ENCODE peak calls at places on chromosomes 11 and 22, in four cellular contexts. One of them, this sample, is unnamed.

GRCh38 chr11:120622189-120622912 is 110.8 kb downstream of the GRIK4 start:
- DNase-seq in HepG2: no peak
- DNase-seq in H1: no peak
- DNase-seq in GM12878: no peak
- DNase-seq in this sample: no peak

GRCh38 chr22:47586946-47587345 is 824.5 kb downstream of the TBC1D22A start:
- DNase-seq in GM12878: no peak
- DNase-seq in HepG2: no peak
- DNase-seq in H1: no peak
- DNase-seq in this sample: no peak

GRCh38 chr11:118398797-118399564 is 2.4 kb upstream of the ATP5MG start:
- DNase-seq in GM12878: no peak
- DNase-seq in HepG2: no peak
- DNase-seq in H1: no peak
- DNase-seq in this sample: no peak

GRCh38 chr11:72975778-72976520 is 161.7 kb downstream of the ATG16L2 start:
- DNase-seq in H1: no peak
- DNase-seq in HepG2: peak
- DNase-seq in GM12878: no peak
- DNase-seq in this sample: no peak

GRCh38 chr22:47600281-47600680 is 837.8 kb downstream of the TBC1D22A start:
- DNase-seq in GM12878: no peak
- DNase-seq in H1: no peak
- DNase-seq in HepG2: no peak
- DNase-seq in this sample: no peak

GRCh38 chr11:95577716-95578460 is 211.7 kb downstream of the FAM76B start:
- DNase-seq in H1: no peak
- DNase-seq in GM12878: no peak
- DNase-seq in HepG2: no peak
- DNase-seq in this sample: no peak

GRCh38 chr11:416051-416756 is 1.4 kb upstream of the SIGIRR start:
- DNase-seq in GM12878: no peak
- DNase-seq in H1: no peak
- DNase-seq in HepG2: no peak
- DNase-seq in this sample: no peak

GRCh38 chr11:128776088-128776433 is 82.2 kb downstream of the FLI1 start:
- DNase-seq in GM12878: no peak
- DNase-seq in H1: no peak
- DNase-seq in HepG2: no peak
- DNase-seq in this sample: no peak

GRCh38 chr11:72574534-72575460 is 99.4 kb downstream of the PDE2A start:
- DNase-seq in HepG2: no peak
- DNase-seq in H1: no peak
- DNase-seq in GM12878: no peak
- DNase-seq in this sample: no peak

GRCh38 chr11:69840371-69841169 is 21.4 kb upstream of the FGF3 start:
- DNase-seq in HepG2: no peak
- DNase-seq in GM12878: no peak
- DNase-seq in H1: peak
- DNase-seq in this sample: no peak

GRCh38 chr11:27085605-27086004 is 45.0 kb downstream of the BBOX1 start:
- DNase-seq in H1: no peak
- DNase-seq in GM12878: no peak
- DNase-seq in HepG2: no peak
- DNase-seq in this sample: no peak

GRCh38 chr11:76615950-76616349 is 54.6 kb downstream of the LRRC32 start:
- DNase-seq in GM12878: no peak
- DNase-seq in H1: no peak
- DNase-seq in HepG2: no peak
- DNase-seq in this sample: no peak

GRCh38 chr22:32660292-32660691 is 141.2 kb upstream of the TIMP3 start:
- DNase-seq in H1: peak
- DNase-seq in GM12878: no peak
- DNase-seq in HepG2: peak
- DNase-seq in this sample: peak

GRCh38 chr11:62689421-62690183 is at the start of gene LRRN4CL:
- DNase-seq in HepG2: no peak
- DNase-seq in H1: no peak
- DNase-seq in GM12878: no peak
- DNase-seq in this sample: no peak

GRCh38 chr11:61688368-61689163 is 8.4 kb downstream of the DAGLA start:
- DNase-seq in GM12878: no peak
- DNase-seq in HepG2: no peak
- DNase-seq in H1: no peak
- DNase-seq in this sample: no peak

GRCh38 chr11:19633276-19633675 is 79.4 kb upstream of the NAV2 start:
- DNase-seq in GM12878: no peak
- DNase-seq in HepG2: no peak
- DNase-seq in H1: no peak
- DNase-seq in this sample: no peak

GRCh38 chr22:49638788-49639187 is 188.9 kb downstream of the BRD1 start:
- DNase-seq in H1: no peak
- DNase-seq in HepG2: peak
- DNase-seq in GM12878: no peak
- DNase-seq in this sample: no peak

GRCh38 chr22:28955817-28956216 is 72.4 kb downstream of the ZNRF3 start:
- DNase-seq in HepG2: no peak
- DNase-seq in H1: no peak
- DNase-seq in GM12878: peak
- DNase-seq in this sample: no peak

GRCh38 chr11:114832532-114833125 is 154.3 kb downstream of the NXPE2 start:
- DNase-seq in H1: no peak
- DNase-seq in GM12878: no peak
- DNase-seq in HepG2: no peak
- DNase-seq in this sample: no peak

GRCh38 chr11:61543606-61544306 is 35.2 kb downstream of the LRRC10B start:
- DNase-seq in H1: no peak
- DNase-seq in GM12878: no peak
- DNase-seq in HepG2: peak
- DNase-seq in this sample: no peak

GRCh38 chr22:34414467-34415440 is 494.5 kb upstream of the LARGE1 start:
- DNase-seq in HepG2: peak
- DNase-seq in H1: peak
- DNase-seq in GM12878: peak
- DNase-seq in this sample: peak

GRCh38 chr11:32088117-32088941 is 2.5 kb upstream of the RCN1 start:
- DNase-seq in H1: no peak
- DNase-seq in HepG2: no peak
- DNase-seq in GM12878: peak
- DNase-seq in this sample: no peak

DNA sequence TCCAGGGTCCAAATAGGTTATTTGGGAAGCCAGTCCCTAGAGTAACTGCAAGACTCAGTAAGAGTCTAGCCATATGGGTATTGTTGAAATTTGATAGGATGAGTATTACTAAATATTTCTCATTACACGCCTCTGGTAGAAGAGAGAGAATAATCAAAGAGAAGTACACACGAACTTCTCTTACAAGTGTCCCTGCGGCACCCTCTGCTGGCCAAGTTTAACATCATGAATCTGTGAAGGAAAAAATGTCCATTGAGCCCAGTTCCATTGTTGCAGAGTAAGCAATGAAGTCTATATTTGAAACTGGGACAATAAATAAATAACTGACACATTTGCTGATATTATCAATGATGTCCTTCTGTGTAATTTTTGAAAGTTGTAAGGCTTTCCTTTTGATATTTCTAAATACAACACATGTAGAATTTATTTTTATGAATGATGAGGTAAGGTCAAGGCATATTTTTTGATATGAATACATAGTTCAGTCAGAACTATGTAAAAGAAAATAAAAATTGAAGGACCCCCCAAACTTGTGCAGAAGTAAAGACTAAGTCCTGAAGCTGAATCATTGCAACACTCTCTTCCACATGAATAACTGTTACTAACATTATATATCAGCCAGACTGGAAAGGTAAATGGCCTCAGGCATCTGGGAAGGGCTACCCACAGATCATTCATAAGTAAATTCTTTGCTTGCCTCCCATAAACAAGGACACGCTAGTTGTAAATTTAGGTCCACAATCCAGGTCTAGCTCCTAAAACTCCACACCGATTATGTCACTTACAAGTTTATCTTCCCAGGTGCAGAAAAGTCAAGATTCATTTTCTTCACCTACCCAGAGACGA is 10.0 kb downstream of the OR51L1 start:
- DNase-seq in H1: peak
- DNase-seq in HepG2: peak
- DNase-seq in GM12878: no peak
- DNase-seq in this sample: peak
- TF ChIP-seq YY1 in H1: no peak
- TF ChIP-seq YY1 in HepG2: no peak
- TF ChIP-seq YY1 in GM12878: no peak
- TF ChIP-seq YY1 in this sample: no peak

GRCh38 chr11:6850526-6850925 is 5.0 kb downstream of the OR10A5 start:
- DNase-seq in GM12878: no peak
- DNase-seq in H1: no peak
- DNase-seq in HepG2: no peak
- DNase-seq in this sample: no peak

GRCh38 chr11:6856871-6857270 is 6.0 kb upstream of the OR10A2 start:
- DNase-seq in GM12878: no peak
- DNase-seq in H1: no peak
- DNase-seq in HepG2: no peak
- DNase-seq in this sample: no peak

GRCh38 chr11:6855971-6856542 is 6.8 kb upstream of the OR10A2 start:
- DNase-seq in HepG2: no peak
- DNase-seq in GM12878: no peak
- DNase-seq in H1: no peak
- DNase-seq in this sample: no peak
- TF ChIP-seq SUZ12 in HepG2: no peak
- TF ChIP-seq SUZ12 in GM12878: no peak
- TF ChIP-seq SUZ12 in H1: no peak
- TF ChIP-seq SUZ12 in this sample: no peak

DNA sequence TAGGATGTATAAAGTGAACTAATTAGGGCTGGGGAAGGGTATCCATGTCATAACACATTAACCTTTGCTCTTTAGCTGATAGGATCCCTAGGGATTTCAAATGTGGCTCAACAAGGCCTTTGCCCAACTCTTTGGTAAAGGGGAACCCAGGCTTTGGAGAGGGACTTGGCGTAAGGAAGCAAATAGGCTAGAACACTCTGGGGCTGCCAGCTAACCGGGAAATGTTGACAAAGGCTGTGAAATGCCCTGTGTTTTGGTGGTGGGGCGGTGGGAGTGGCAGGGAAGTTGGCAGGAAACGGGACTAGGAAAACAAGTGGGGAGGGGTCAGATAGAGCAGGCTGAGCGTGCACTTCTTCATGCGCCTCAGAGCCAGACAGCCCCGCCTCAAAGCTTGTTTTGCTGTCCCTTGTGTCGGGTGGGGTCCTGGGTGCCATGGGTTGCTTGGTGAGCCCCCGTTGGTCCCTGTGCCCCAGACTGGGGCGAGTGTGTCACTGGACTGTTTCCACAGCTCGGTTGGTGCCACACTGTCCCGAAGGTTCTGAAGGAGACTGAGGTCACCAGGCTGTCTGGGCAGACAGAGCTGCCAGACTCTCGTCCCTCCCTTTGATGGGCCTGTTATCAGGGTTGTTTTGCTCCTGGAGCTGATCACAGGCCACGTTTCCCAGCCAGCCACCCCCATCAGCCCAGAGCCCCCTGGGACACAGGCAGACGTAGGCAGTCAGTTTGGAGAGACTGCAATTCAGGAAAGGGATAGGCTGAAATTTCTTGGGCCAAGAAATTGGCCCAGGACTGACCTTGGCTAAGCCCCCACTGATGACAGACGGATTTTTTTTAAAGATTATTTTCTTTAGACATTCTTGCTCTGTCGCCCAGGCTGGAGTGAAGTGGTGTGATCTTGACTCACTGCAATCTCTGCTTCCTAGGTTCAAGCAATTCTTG is 19.6 kb downstream of the KCTD21 start:
- DNase-seq in H1: no peak
- DNase-seq in HepG2: peak
- DNase-seq in GM12878: no peak
- DNase-seq in this sample: no peak
- TF ChIP-seq YY1 in H1: no peak
- TF ChIP-seq YY1 in HepG2: no peak
- TF ChIP-seq YY1 in GM12878: no peak
- TF ChIP-seq YY1 in this sample: no peak

DNA sequence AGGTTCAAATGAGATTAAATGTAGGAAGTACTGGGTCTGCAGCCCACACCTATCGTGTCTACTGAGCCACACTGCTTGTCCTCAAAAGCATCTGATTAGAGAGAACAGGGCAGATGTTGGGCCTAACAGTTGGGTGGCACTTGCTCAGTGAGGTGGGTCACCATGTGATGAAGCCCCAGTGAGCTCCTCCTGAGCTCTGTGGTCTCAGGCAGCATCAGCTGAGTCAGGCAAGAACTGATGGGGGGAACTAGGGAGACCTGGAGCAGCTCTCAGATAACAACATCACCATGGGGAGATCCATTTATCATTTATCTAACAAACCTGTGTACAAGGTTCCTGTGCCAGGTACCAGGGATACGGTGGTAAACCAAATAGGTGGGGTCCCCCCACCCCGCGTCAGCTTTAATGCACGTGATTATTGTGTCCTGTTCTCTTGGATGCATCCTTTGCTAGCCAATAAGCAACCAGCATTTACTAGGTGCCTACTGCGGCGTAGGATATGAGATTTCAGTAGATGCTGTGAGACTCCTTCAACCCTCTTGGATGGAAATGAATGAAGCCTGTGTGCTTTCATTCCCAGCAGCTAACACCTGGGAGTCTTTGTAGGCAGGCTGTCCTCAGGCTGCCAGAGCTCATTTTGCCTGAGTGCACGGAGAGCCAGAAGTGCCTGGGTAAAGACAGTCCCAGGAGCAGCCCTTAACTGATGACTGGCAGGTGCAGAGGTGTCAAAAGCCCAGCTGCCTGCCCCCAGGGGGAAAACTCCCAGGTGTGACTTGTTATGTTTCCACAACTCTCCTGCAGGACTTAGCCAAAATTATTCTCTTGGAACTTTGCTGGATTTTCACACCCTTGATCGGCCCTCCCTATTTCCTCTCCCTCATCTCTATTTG is 73.6 kb upstream of the NARS2 start:
- DNase-seq in H1: peak
- DNase-seq in HepG2: no peak
- DNase-seq in GM12878: no peak
- DNase-seq in this sample: no peak
- TF ChIP-seq SUZ12 in H1: no peak
- TF ChIP-seq SUZ12 in HepG2: no peak
- TF ChIP-seq SUZ12 in GM12878: no peak
- TF ChIP-seq SUZ12 in this sample: no peak

This sample was measured in NT2/D1.